ENCODE peak calls at places on chromosome 11, in six cellular contexts. U is tibial nerve, T is fibroblast of mammary gland, D is cardiac fibroblast, L is SK-N-SH, W is astrocyte of the spinal cord. X is an unnamed sample.

GRCh38 chr11:33970984-33971466 is 79.1 kb upstream of the LMO2 start:
- DNase-seq in U (peak), T (peak), D (peak), L (peak), W (peak), X (peak)

GRCh38 chr11:102986815-102987214 is 31.3 kb upstream of the MMP13 start:
- DNase-seq in U (no peak), T (peak), D (peak), L (no peak), W (peak), X (no peak)

GRCh38 chr11:46659908-46660307 is 40.5 kb downstream of the ARHGAP1 start:
- DNase-seq in U (peak), T (peak), D (peak), L (no peak), W (peak), X (no peak)

GRCh38 chr11:125886997-125887372 is 483 bp upstream of the HYLS1 start:
- DNase-seq in U (peak), T (peak), D (no peak), L (no peak), W (no peak), X (no peak)

GRCh38 chr11:48669146-48669545 is 180.6 kb downstream of the OR4A47 start:
- DNase-seq in U (no peak), T (no peak), D (no peak), L (no peak), W (no peak), X (no peak)

GRCh38 chr11:35517481-35517880 is 7.9 kb downstream of the PAMR1 start:
- DNase-seq in U (no peak), T (no peak), D (no peak), L (no peak), W (no peak), X (no peak)

GRCh38 chr11:61056566-61056965 is 45.7 kb upstream of the CD5 start:
- DNase-seq in U (no peak), T (no peak), D (no peak), L (peak), W (no peak), X (no peak)

GRCh38 chr11:113477321-113477720 is 2.1 kb upstream of the DRD2 start:
- DNase-seq in U (no peak), T (no peak), D (no peak), L (peak), W (no peak), X (no peak)

GRCh38 chr11:92125316-92125715 is 99.3 kb upstream of the FAT3 start:
- DNase-seq in U (no peak), T (no peak), D (no peak), L (no peak), W (no peak), X (no peak)

GRCh38 chr11:122853971-122854446 is 15.7 kb downstream of the CRTAM start:
- DNase-seq in U (peak), T (peak), D (peak), L (peak), W (peak), X (peak)

GRCh38 chr11:12234216-12234615 is 123.8 kb downstream of the MICAL2 start:
- DNase-seq in U (peak), T (peak), D (peak), L (no peak), W (peak), X (no peak)

GRCh38 chr11:12235080-12235479 is 124.7 kb downstream of the MICAL2 start:
- DNase-seq in U (no peak), T (no peak), D (no peak), L (no peak), W (no peak), X (no peak)

GRCh38 chr11:12235945-12236743 is 125.8 kb downstream of the MICAL2 start:
- DNase-seq in U (peak), T (peak), D (peak), L (peak), W (peak), X (peak)

GRCh38 chr11:12236744-12237101 is 126.3 kb downstream of the MICAL2 start:
- DNase-seq in U (no peak), T (no peak), D (no peak), L (no peak), W (no peak), X (no peak)

DNA sequence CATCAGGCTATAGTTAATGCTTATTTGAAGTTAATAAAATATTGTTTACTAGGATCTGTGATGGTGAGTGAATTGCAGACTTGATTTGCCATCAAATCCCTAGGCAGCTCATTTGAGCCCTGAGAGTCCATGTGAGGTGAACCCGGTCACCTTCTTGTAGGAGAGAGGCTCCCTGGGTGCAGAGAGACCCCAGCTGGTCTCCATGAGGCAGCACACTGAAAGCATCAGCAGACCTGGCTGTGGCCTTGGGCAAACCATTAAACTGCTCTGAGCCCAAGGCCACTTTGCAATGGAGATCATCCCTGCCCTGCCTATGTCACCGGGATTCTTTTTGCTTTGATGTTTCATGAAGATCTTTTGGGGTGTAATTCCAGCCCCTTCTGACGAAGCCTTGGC is 125.2 kb downstream of the MICAL2 start:
- DNase-seq in U (no peak), T (peak), D (no peak), L (no peak), W (peak), X (no peak)
- H3K4me3 ChIP-seq in U (no peak), T (no peak), D (no peak), L (no peak), W (no peak), X (peak)

DNA sequence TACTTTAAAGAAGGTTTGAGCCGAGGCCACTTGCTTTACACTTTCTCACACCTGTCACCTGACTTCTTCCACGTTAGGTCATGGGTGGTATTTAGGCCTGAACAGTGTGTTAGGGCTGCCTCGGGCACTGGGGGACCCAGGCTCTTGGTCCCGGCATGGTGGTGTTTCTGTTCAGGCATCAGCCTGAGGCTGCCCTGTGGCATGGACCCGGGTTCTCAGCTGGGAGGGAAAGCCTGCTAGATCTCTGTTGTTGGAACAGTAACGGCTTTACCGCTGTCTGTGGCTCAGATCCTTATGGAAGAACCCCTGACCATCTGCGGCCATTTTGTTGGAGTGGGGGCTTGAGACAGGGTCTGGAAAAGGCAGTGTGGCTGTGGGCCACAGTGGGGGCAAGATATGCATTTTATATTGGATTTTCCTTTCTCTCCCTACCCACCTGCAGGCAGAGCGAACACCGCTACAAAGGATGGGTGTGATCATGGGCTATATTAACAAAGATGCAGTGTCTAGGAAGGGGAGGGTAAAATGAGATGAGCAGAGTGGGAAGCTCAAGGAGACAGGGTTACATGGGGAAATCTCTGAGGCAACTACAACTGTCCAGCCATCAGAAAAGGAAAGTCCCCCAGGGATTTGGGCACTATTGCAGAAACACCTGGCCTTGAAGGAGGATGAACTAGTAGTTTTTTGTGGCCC is 1.6 kb upstream of the KCNJ11 start:
- DNase-seq in U (no peak), T (no peak), D (no peak), L (peak), W (no peak), X (no peak)
- H3K4me3 ChIP-seq in U (no peak), T (no peak), D (no peak), L (no peak), W (no peak), X (peak)

GRCh38 chr11:111815489-111815888 is 49.3 kb upstream of the PPP2R1B start:
- DNase-seq in U (no peak), T (no peak), D (no peak), L (no peak), W (no peak), X (no peak)
- H3K4me3 ChIP-seq in U (no peak), T (no peak), D (no peak), L (no peak), W (no peak), X (no peak)

DNA sequence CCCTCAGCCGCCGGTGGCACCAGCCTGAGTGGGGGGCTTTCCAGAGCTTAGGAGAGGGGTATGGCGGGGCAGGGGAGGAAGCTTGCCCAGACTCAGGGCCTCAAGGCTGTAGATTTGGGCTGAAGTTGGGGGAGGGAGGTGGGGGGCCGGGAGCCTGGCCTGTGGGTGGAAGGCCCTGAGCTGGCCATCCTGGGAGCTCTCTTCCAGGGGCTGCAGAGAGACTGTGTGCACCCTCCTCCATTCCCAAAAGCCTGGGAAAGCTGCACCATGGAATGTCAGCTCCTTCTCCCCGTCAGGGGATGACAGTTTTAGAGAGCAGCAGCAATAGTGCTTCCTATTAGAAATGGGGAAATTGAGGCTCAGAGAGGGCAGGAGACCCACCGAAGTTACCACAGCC is 1.0 kb downstream of the SYT12 start:
- DNase-seq in U (no peak), T (no peak), D (no peak), L (no peak), W (no peak), X (no peak)
- H3K4me3 ChIP-seq in U (no peak), T (no peak), D (no peak), L (peak), W (no peak), X (peak)

GRCh38 chr11:12786891-12787290 is 112.7 kb downstream of the TEAD1 start:
- DNase-seq in U (no peak), T (no peak), D (no peak), L (no peak), W (no peak), X (no peak)

GRCh38 chr11:12786450-12786849 is 112.2 kb downstream of the TEAD1 start:
- DNase-seq in U (no peak), T (no peak), D (no peak), L (no peak), W (no peak), X (no peak)

GRCh38 chr11:12789574-12789973 is 115.4 kb downstream of the TEAD1 start:
- DNase-seq in U (no peak), T (no peak), D (no peak), L (no peak), W (no peak), X (no peak)

GRCh38 chr11:12789054-12789453 is 114.8 kb downstream of the TEAD1 start:
- DNase-seq in U (no peak), T (no peak), D (no peak), L (no peak), W (no peak), X (no peak)

GRCh38 chr11:12787847-12788246 is 113.6 kb downstream of the TEAD1 start:
- DNase-seq in U (no peak), T (peak), D (peak), L (no peak), W (peak), X (no peak)
- H3K4me3 ChIP-seq in U (no peak), T (no peak), D (peak), L (peak), W (no peak), X (no peak)

DNA sequence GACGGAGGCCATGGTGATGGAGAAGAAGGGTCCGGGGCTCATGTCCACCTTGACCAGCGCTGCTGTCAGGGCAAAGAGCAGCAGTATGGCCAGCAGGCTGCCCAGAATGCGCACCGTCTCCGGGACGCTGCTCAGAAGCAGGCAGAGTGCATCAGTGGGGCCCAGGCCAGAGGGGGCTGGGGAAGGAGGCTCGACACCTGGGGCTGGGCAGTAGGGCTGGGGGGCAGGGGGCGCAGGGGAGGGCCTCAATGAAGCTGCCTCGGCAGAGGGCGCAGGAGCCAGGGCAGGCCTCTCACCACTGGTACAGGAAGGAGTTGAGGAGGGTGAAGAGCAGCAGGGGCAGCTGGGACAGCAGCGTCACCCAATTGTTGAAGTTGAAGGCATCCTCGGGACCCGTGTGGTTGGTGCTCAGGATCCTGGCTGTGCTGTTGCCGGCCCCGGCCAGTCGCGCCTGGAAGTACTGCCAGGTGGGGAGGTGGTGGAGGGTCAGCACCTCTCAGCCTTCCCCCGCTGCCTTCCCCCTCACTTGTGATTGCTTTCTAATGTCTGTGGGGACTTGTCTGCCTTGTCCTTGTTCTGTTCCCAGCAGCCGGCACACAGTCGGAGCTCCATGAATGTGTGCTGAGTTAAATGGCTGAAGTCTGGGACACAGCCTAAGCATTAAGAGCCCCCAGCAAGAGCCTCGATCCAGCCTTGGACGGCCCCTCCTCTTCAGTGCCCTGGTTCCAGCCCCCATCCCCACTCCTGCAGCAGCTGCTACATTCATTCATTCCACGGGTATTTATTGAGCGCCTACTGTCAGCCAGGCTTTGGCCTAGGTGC is 2.3 kb downstream of the SLC29A2 start:
- DNase-seq in U (no peak), T (no peak), D (no peak), L (no peak), W (no peak), X (no peak)
- H3K4me3 ChIP-seq in U (no peak), T (no peak), D (no peak), L (no peak), W (no peak), X (no peak)

GRCh38 chr11:90222459-90223247 is at the start of gene CHORDC1:
- DNase-seq in U (peak), T (peak), D (peak), L (peak), W (peak), X (peak)
- H3K4me3 ChIP-seq in U (peak), T (peak), D (peak), L (peak), W (peak), X (peak)